ENCODE peak calls at places on chromosomes 11 and 22, in four cellular contexts. K is HuH-7.5, J is A549, A is GM12864. P is an unnamed sample.

GRCh38 chr11:126167476-126167875 is 44.0 kb downstream of the RPUSD4 start:
- DNase-seq in K (no peak), J (no peak), A (no peak), P (no peak)

GRCh38 chr11:62599909-62600308 is 1.8 kb downstream of the MTA2 start:
- DNase-seq in K (no peak), J (no peak), A (no peak), P (no peak)

GRCh38 chr11:40293655-40294342 is 1165.7 kb downstream of the LRRC4C start:
- DNase-seq in K (peak; percentile 39), J (peak; percentile 82), A (peak; percentile 18), P (peak; percentile 39)

GRCh38 chr11:118341749-118342489 is 586 bp downstream of the CD3D start:
- DNase-seq in K (no peak), J (no peak), A (no peak), P (no peak)

GRCh38 chr11:112886707-112887370 is 74.4 kb upstream of the NCAM1 start:
- DNase-seq in K (no peak), J (no peak), A (no peak), P (no peak)

GRCh38 chr11:2385156-2386151 is 8.3 kb downstream of the CD81 start:
- DNase-seq in K (no peak), J (no peak), A (peak; percentile 53), P (no peak)

GRCh38 chr11:92083123-92083522 is 141.5 kb upstream of the FAT3 start:
- DNase-seq in K (no peak), J (no peak), A (no peak), P (no peak)

GRCh38 chr11:60169264-60169915 is 13.5 kb downstream of the MS4A6A start:
- DNase-seq in K (no peak), J (peak; percentile 39), A (no peak), P (no peak)

GRCh38 chr11:100592619-100593309 is 94.3 kb upstream of the ARHGAP42 start:
- DNase-seq in K (no peak), J (no peak), A (no peak), P (no peak)

GRCh38 chr11:94968334-94968958 is 4.9 kb downstream of the CWC15 start:
- DNase-seq in K (no peak), J (peak; percentile 13), A (no peak), P (no peak)

GRCh38 chr11:67613960-67614715 is 7.4 kb downstream of the NDUFV1 start:
- DNase-seq in K (peak; percentile 95), J (peak; percentile 46), A (peak; percentile 90), P (peak; percentile 66)

GRCh38 chr11:61541568-61541967 is 33.0 kb downstream of the LRRC10B start:
- DNase-seq in K (no peak), J (peak; percentile 36), A (no peak), P (no peak)

GRCh38 chr11:36150986-36151385 is 138.2 kb downstream of the COMMD9 start:
- DNase-seq in K (no peak), J (no peak), A (no peak), P (no peak)

GRCh38 chr11:26847977-26848376 is 126.1 kb upstream of the SLC5A12 start:
- DNase-seq in K (no peak), J (no peak), A (no peak), P (no peak)

GRCh38 chr11:74316772-74317505 is 5.5 kb upstream of the P4HA3 start:
- DNase-seq in K (no peak), J (peak; percentile 37), A (no peak), P (no peak)

GRCh38 chr22:23256138-23256932 is 76.0 kb downstream of the BCR start:
- DNase-seq in K (no peak), J (no peak), A (no peak), P (no peak)

GRCh38 chr11:32454993-32455392 is 19.7 kb upstream of the WT1 start:
- DNase-seq in K (no peak), J (no peak), A (no peak), P (no peak)

GRCh38 chr11:35969089-35970046 is 25.5 kb downstream of the LDLRAD3 start:
- DNase-seq in K (no peak), J (no peak), A (no peak), P (no peak)

GRCh38 chr11:35909866-35910265 is 34.0 kb upstream of the LDLRAD3 start:
- DNase-seq in K (no peak), J (no peak), A (no peak), P (no peak)

GRCh38 chr22:48393041-48393370 is 1434.7 kb downstream of the BRD1 start:
- DNase-seq in K (no peak), J (no peak), A (no peak), P (no peak)

GRCh38 chr11:119307219-119307618 is 9.7 kb downstream of the MCAM start:
- DNase-seq in K (no peak), J (no peak), A (no peak), P (no peak)

GRCh38 chr22:27468712-27469111 is 332.8 kb downstream of the MN1 start:
- DNase-seq in K (no peak), J (no peak), A (no peak), P (no peak)

GRCh38 chr11:57662893-57663292 is 5.0 kb upstream of the ZDHHC5 start:
- DNase-seq in K (no peak), J (peak; percentile 49), A (no peak), P (no peak)

P was measured in HEK293T.